ENCODE peak calls at places on chromosome 18, in six cellular contexts. F is K562, Q is HepG2, N is HCT116, T is GM12878, R is H1. X is an unnamed sample.
A peak's percentile ranks its signal among the peaks of the same experiment; 100 is the strongest.

GRCh38 chr18:44826418-44827259 is 146.0 kb downstream of the SETBP1 start:
- DNase-seq in T (no peak), R (no peak), F (no peak), Q (no peak), N (no peak), X (peak; percentile 70)

GRCh38 chr18:47558110-47558750 is 306.8 kb upstream of the SKOR2 start:
- DNase-seq in R (peak; percentile 42), Q (no peak), N (no peak), T (peak; percentile 26), F (no peak), X (no peak)

GRCh38 chr18:46167971-46168370 is 63.8 kb downstream of the HAUS1 start:
- DNase-seq in F (no peak), N (no peak), Q (no peak), R (no peak), T (peak; percentile 84), X (no peak)

GRCh38 chr18:596288-596881 is 403 bp upstream of the CLUL1 start:
- DNase-seq in T (no peak), N (peak; percentile 47), R (peak; percentile 71), F (peak; percentile 88), Q (peak; percentile 43), X (peak; percentile 60)

GRCh38 chr18:21912339-21913239 is 172.0 kb downstream of the MIB1 start:
- DNase-seq in T (no peak), F (no peak), N (no peak), Q (no peak), R (no peak), X (peak; percentile 11)

GRCh38 chr18:10047237-10047636 is 133.4 kb downstream of the VAPA start:
- DNase-seq in F (no peak), Q (no peak), R (no peak), T (no peak), N (no peak), X (no peak)

GRCh38 chr18:49994410-49994809 is 181.1 kb upstream of the ACAA2 start:
- DNase-seq in Q (no peak), T (no peak), N (no peak), F (no peak), R (no peak), X (no peak)

GRCh38 chr18:54235871-54236270 is 11.4 kb upstream of the MBD2 start:
- DNase-seq in T (no peak), N (no peak), R (no peak), Q (no peak), F (no peak), X (no peak)

GRCh38 chr18:63887424-63887823 is at the start of gene SERPINB2:
- DNase-seq in T (no peak), F (no peak), Q (no peak), R (no peak), N (no peak), X (no peak)

GRCh38 chr18:76380791-76381405 is 114.1 kb downstream of the ZNF516 start:
- DNase-seq in N (peak; percentile 35), R (peak; percentile 90), Q (no peak), T (no peak), F (peak; percentile 65), X (peak; percentile 8)

GRCh38 chr18:65753520-65753919 is 2.7 kb downstream of the CDH7 start:
- DNase-seq in Q (peak; percentile 31), F (peak; percentile 1), R (no peak), T (no peak), N (no peak), X (peak; percentile 38)
- TF ChIP-seq ZNF274 in Q (no peak), F (no peak), R (no peak), T (no peak), N (no peak), X (no peak)

GRCh38 chr18:12884521-12885323 is 685 bp upstream of the PTPN2 start:
- DNase-seq in Q (no peak), T (no peak), F (no peak), N (no peak), R (no peak), X (no peak)

GRCh38 chr18:12883003-12883683 is 894 bp downstream of the PTPN2 start:
- DNase-seq in T (no peak), R (no peak), Q (no peak), F (no peak), N (no peak), X (no peak)

GRCh38 chr18:12883684-12884520 is at the start of gene PTPN2:
- DNase-seq in R (peak; percentile 87), F (peak; percentile 94), T (peak; percentile 77), Q (peak; percentile 90), N (peak; percentile 82), X (peak; percentile 66)

GRCh38 chr18:12880532-12880892 is 3.5 kb downstream of the PTPN2 start:
- DNase-seq in F (no peak), N (no peak), T (no peak), Q (no peak), R (no peak), X (no peak)

DNA sequence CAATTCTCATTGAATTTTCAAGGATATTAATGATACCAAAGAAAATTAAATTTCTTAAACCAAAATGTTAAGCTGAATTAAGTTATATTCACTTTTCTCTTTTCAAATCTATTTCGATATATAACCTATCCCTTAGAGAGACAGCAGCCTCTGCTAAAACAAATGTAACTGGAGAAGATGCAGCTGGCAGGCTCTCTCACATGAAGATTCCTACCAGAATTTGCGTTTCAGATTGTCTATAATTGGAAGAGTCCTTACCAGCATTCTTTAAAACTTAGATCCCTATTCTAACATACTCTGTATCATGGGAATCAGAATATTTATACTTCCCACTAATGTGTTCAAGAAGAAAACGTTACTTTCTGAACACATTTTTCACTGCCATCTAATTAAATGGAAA is 1.6 kb downstream of the PTPN2 start:
- DNase-seq in Q (no peak), R (no peak), N (no peak), F (no peak), T (no peak), X (no peak)
- TF ChIP-seq ZNF274 in Q (no peak), R (no peak), N (no peak), F (no peak), T (no peak), X (no peak)

GRCh38 chr18:3715223-3716080 is 265.5 kb downstream of the TGIF1 start:
- DNase-seq in F (no peak), T (no peak), N (no peak), Q (no peak), R (no peak), X (no peak)
- TF ChIP-seq ZNF274 in F (no peak), T (no peak), N (no peak), Q (no peak), R (no peak), X (no peak)

DNA sequence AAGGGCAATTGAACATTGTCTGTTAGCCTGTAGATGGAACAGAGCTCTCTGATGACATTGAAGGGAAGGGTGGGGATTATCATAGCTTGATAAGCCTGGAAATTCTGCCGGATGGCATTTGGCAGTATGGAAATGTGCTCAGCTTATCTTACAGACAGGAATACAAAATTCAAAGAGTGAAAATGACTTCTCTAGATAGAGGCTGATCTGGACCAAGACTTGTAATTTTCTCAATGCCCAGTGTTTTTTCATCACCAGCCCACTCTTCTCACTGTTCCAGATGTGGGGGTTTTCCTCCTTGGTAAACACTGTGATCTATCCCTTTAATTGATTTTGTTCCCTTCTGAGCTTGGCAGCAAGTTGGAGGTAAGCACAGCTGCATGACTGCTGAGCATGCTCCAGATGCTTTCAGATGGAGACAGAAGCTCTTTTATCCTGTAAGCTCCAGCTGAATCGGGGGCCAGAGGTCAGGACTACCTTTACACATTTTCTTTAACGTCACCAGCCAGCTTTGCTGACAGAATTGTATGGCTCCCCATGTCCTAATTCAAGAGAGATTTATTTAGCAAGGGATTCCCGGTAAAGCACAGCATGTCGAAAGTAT is 287.4 kb upstream of the TCF4 start:
- DNase-seq in T (no peak), R (no peak), F (no peak), Q (no peak), N (no peak), X (no peak)
- TF ChIP-seq ZNF274 in T (no peak), R (no peak), F (no peak), Q (no peak), N (no peak), X (no peak)